ENCODE peak calls at places on chromosomes 2 and 18, in five cellular contexts. L is progenitor cell of endocrine pancreas; J is stimulated activated CD4-positive, alpha-beta T cell treated with anti-CD3 and anti-CD28 coated beads, Interleukin-15, amount 100 ng/mL, for 1 hour; C is H7; M is SK-N-SH. F is an unnamed sample.

GRCh38 chr2:30366199-30366691 is 80.8 kb upstream of the LCLAT1 start:
- DNase-seq in L (no peak), J (no peak), C (no peak), M (no peak), F (no peak)

GRCh38 chr2:64914735-64915509 is 74.3 kb upstream of the SLC1A4 start:
- DNase-seq in L (no peak), J (no peak), C (no peak), M (no peak), F (no peak)

GRCh38 chr2:6011871-6012380 is 319.7 kb downstream of the SOX11 start:
- DNase-seq in L (no peak), J (no peak), C (peak; percentile 20), M (peak; percentile 73), F (no peak)

GRCh38 chr2:199596549-199596948 is 138.8 kb upstream of the SATB2 start:
- DNase-seq in L (no peak), J (no peak), C (peak; percentile 60), M (no peak), F (peak; percentile 28)

GRCh38 chr2:11789243-11789642 is 42.8 kb downstream of the LPIN1 start:
- DNase-seq in L (no peak), J (no peak), C (no peak), M (no peak), F (no peak)

GRCh38 chr18:68164909-68165308 is 550.0 kb downstream of the TMX3 start:
- DNase-seq in L (no peak), J (no peak), C (peak; percentile 0), M (no peak), F (no peak)

GRCh38 chr2:36633470-36634092 is 35.6 kb upstream of the FEZ2 start:
- DNase-seq in L (no peak), J (no peak), C (no peak), M (no peak), F (no peak)

GRCh38 chr2:201996006-201996405 is 37.6 kb upstream of the FZD7 start:
- DNase-seq in L (peak; percentile 19), J (no peak), C (peak; percentile 84), M (no peak), F (peak; percentile 84)

GRCh38 chr2:226798422-226799210 is 1.0 kb downstream of the IRS1 start:
- DNase-seq in L (no peak), J (peak; percentile 28), C (peak; percentile 79), M (peak; percentile 74), F (peak; percentile 63)

GRCh38 chr2:20382965-20383800 is 32.5 kb upstream of the PUM2 start:
- DNase-seq in L (no peak), J (no peak), C (no peak), M (no peak), F (no peak)

GRCh38 chr18:63511285-63511684 is 30.9 kb upstream of the SERPINB12 start:
- DNase-seq in L (peak; percentile 16), J (no peak), C (peak; percentile 22), M (peak; percentile 23), F (peak; percentile 65)

GRCh38 chr18:34834897-34835296 is 124.8 kb downstream of the DTNA start:
- DNase-seq in L (no peak), J (no peak), C (no peak), M (no peak), F (no peak)

GRCh38 chr2:152405206-152406118 is 70.5 kb downstream of the FMNL2 start:
- DNase-seq in L (no peak), J (no peak), C (no peak), M (no peak), F (no peak)

GRCh38 chr18:22300665-22301636 is 116.8 kb downstream of the CTAGE1 start:
- DNase-seq in L (no peak), J (no peak), C (no peak), M (no peak), F (no peak)

GRCh38 chr2:197170137-197170682 is 140.4 kb downstream of the ANKRD44 start:
- DNase-seq in L (no peak), J (no peak), C (no peak), M (no peak), F (no peak)

GRCh38 chr2:109410021-109410815 is 203.5 kb downstream of the SEPTIN10 start:
- DNase-seq in L (no peak), J (no peak), C (peak; percentile 88), M (no peak), F (peak; percentile 43)

GRCh38 chr2:241984658-241985057 is 115.1 kb downstream of the RTP5 start:
- DNase-seq in L (no peak), J (no peak), C (no peak), M (no peak), F (no peak)

GRCh38 chr18:45627204-45627526 is 11.9 kb downstream of the SLC14A2 start:
- DNase-seq in L (no peak), J (no peak), C (no peak), M (no peak), F (no peak)

GRCh38 chr2:222393733-222394267 is 30.5 kb upstream of the SGPP2 start:
- DNase-seq in L (no peak), J (no peak), C (peak; percentile 6), M (no peak), F (no peak)

GRCh38 chr2:169573160-169573973 is at the start of gene FASTKD1:
- DNase-seq in L (peak; percentile 66), J (peak; percentile 76), C (peak; percentile 86), M (peak; percentile 93), F (peak; percentile 92)